ENCODE peak calls at places on chromosomes 5 and 9, in seven cellular contexts. G is K562, E is GM12878, B is HCT116, Q is HepG2, D is SK-N-SH, O is H1. K is an unnamed sample.

GRCh38 chr5:95113489-95113888 is 171.4 kb downstream of the MCTP1 start:
- DNase-seq in B (no peak), D (no peak), E (no peak), Q (no peak), O (peak), G (no peak), K (no peak)

GRCh38 chr5:149387982-149388381 is 8.9 kb upstream of the IL17B start:
- DNase-seq in O (no peak), Q (no peak), B (no peak), G (no peak), E (no peak), D (no peak), K (no peak)

GRCh38 chr5:170633235-170634041 is 129.6 kb downstream of the KCNIP1 start:
- DNase-seq in G (peak), B (peak), O (no peak), E (peak), Q (peak), D (peak), K (peak)

GRCh38 chr9:124972241-124972770 is 31.4 kb upstream of the GOLGA1 start:
- DNase-seq in O (no peak), B (no peak), G (no peak), Q (no peak), E (no peak), D (no peak), K (no peak)

GRCh38 chr9:137694962-137695875 is 76.4 kb downstream of the EHMT1 start:
- DNase-seq in G (peak), D (peak), Q (peak), E (no peak), O (peak), B (no peak), K (peak)

GRCh38 chr5:82335807-82336206 is 57.7 kb upstream of the RPS23 start:
- DNase-seq in Q (no peak), E (no peak), G (no peak), O (no peak), B (no peak), D (no peak), K (no peak)

GRCh38 chr5:133261993-133262392 is 210.2 kb downstream of the HSPA4 start:
- DNase-seq in B (no peak), E (no peak), Q (peak), D (no peak), G (no peak), O (no peak), K (no peak)

GRCh38 chr5:3456121-3456681 is 139.4 kb upstream of the IRX1 start:
- DNase-seq in D (no peak), E (no peak), Q (no peak), O (no peak), B (no peak), G (no peak), K (no peak)

GRCh38 chr5:31059889-31060288 is 133.6 kb upstream of the CDH6 start:
- DNase-seq in Q (no peak), B (no peak), G (no peak), D (no peak), E (no peak), O (no peak), K (no peak)

GRCh38 chr9:72894342-72894741 is 58.5 kb downstream of the ALDH1A1 start:
- DNase-seq in D (no peak), B (no peak), G (no peak), O (no peak), Q (no peak), E (no peak), K (no peak)

GRCh38 chr9:122200960-122201635 is 27.7 kb downstream of the LHX6 start:
- DNase-seq in B (no peak), E (no peak), D (no peak), Q (no peak), G (no peak), O (no peak), K (no peak)

GRCh38 chr9:12759767-12760166 is 15.1 kb upstream of the LURAP1L start:
- DNase-seq in E (no peak), Q (no peak), D (no peak), B (no peak), G (no peak), O (no peak), K (no peak)

GRCh38 chr9:88076286-88077070 is 61.8 kb downstream of the SPATA31C2 start:
- DNase-seq in G (peak), D (peak), Q (peak), E (no peak), O (peak), B (peak), K (peak)

GRCh38 chr9:136100700-136101614 is 5.9 kb upstream of the NACC2 start:
- DNase-seq in D (no peak), Q (no peak), G (peak), E (no peak), O (no peak), B (no peak), K (peak)

GRCh38 chr9:133781828-133782135 is 43.6 kb upstream of the SARDH start:
- DNase-seq in O (no peak), G (no peak), B (no peak), D (no peak), Q (no peak), E (no peak), K (no peak)

GRCh38 chr9:70534058-70534457 is 119.6 kb upstream of the KLF9 start:
- DNase-seq in B (no peak), Q (no peak), G (no peak), O (no peak), D (no peak), E (no peak), K (no peak)

GRCh38 chr5:14707811-14708210 is 43.3 kb downstream of the OTULIN start:
- DNase-seq in B (no peak), E (no peak), D (no peak), Q (no peak), O (no peak), G (no peak), K (no peak)

GRCh38 chr9:124197177-124198095 is 60.3 kb upstream of the NEK6 start:
- DNase-seq in D (no peak), Q (no peak), B (no peak), G (no peak), O (no peak), E (peak), K (no peak)

GRCh38 chr9:121557581-121558422 is 58.2 kb upstream of the GGTA1 start:
- DNase-seq in E (peak), D (no peak), Q (no peak), O (no peak), G (no peak), B (no peak), K (peak)

GRCh38 chr5:153372433-153373167 is 117.9 kb upstream of the GRIA1 start:
- DNase-seq in Q (no peak), O (no peak), G (no peak), B (no peak), E (no peak), D (no peak), K (no peak)

GRCh38 chr9:95265960-95266359 is 51.5 kb downstream of the FANCC start:
- DNase-seq in G (no peak), B (no peak), D (no peak), Q (no peak), E (no peak), O (no peak), K (no peak)

GRCh38 chr9:83523684-83524083 is 14.5 kb downstream of the FRMD3 start:
- DNase-seq in O (no peak), D (no peak), B (no peak), E (no peak), G (no peak), Q (no peak), K (no peak)

GRCh38 chr9:108913391-108913790 is 20.5 kb downstream of the ELP1 start:
- DNase-seq in O (no peak), E (no peak), D (no peak), Q (no peak), B (no peak), G (no peak), K (no peak)

GRCh38 chr5:71887680-71888079 is 168.6 kb downstream of the CARTPT start:
- DNase-seq in E (peak), G (peak), O (no peak), B (peak), Q (peak), D (peak), K (peak)

GRCh38 chr5:45132972-45133371 is 324.2 kb downstream of the MRPS30 start:
- DNase-seq in G (no peak), D (no peak), Q (no peak), B (no peak), O (no peak), E (no peak), K (no peak)

GRCh38 chr5:140796718-140797095 is 2.1 kb downstream of the PCDHA2 start:
- DNase-seq in D (no peak), O (no peak), G (no peak), Q (no peak), E (no peak), B (no peak), K (no peak)

DNA sequence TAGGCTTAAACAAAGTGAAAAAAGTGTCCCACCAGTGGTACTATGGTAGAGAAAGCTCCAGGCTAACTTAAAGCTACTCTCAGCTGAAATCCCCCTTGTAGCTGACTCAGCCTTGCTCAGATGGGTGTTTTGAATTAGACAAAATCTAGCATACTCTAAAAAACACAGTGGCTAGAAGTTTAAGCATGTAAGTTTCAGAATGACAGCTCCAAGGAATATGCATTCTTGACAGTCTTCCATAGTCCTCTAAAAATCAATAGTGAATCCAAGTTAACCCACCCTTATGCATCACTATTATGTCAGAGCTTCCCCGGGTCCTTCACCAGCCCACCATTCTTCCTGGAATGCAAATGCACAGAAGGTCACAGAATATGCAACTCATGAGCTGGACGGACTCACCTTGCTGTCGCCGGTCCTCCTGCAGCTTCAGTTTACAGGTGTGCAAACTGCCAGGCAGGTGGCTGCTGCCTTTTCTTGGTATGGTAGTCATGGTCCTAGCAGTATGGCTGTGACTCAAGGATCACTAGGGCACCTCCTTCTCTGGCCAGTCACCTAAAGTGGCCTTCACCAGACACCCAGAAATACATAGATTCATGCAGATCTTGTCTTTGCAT is 668 bp downstream of the RANBP3L start:
- DNase-seq in B (no peak), E (no peak), G (no peak), O (no peak), Q (no peak), D (no peak), K (no peak)
- TF ChIP-seq JUND in B (no peak), E (no peak), G (no peak), O (no peak), Q (no peak), D (no peak), K (no peak)

GRCh38 chr5:138716456-138716924 is 36.7 kb upstream of the CTNNA1 start:
- DNase-seq in B (no peak), D (peak), Q (peak), E (no peak), O (no peak), G (no peak), K (peak)
- TF ChIP-seq JUND in B (no peak), D (no peak), Q (no peak), E (no peak), O (no peak), G (no peak), K (no peak)

GRCh38 chr5:148306446-148306845 is 5.8 kb upstream of the SPINK7 start:
- DNase-seq in G (no peak), E (no peak), O (no peak), D (no peak), B (no peak), Q (no peak), K (peak)
- TF ChIP-seq JUND in G (no peak), E (no peak), O (no peak), D (no peak), B (no peak), Q (no peak), K (no peak)

GRCh38 chr9:91536211-91536691 is 112.6 kb upstream of the NFIL3 start:
- DNase-seq in D (no peak), E (no peak), Q (peak), B (peak), O (no peak), G (no peak), K (no peak)
- TF ChIP-seq JUND in D (no peak), E (no peak), Q (no peak), B (peak), O (no peak), G (no peak), K (no peak)

K was measured in T47D.